ENCODE peak calls at places on chromosomes 12 and 14, in seven cellular contexts. V is PC-3; Z is A673; F is RPMI7951; B is naive B cell; S is activated CD4-positive, alpha-beta T cell treated with anti-CD3 and anti-CD28 coated beads, Interleukin-2, amount 50 U/mL, for 1 hour; O is caudate nucleus. M is an unnamed sample.
A peak's percentile ranks its signal among the peaks of the same experiment; 100 is the strongest.

GRCh38 chr14:104637546-104638003 is 33.0 kb upstream of the TMEM179 start:
- DNase-seq in S (no peak), B (no peak), V (peak; percentile 45), O (no peak), F (no peak), Z (no peak), M (no peak)

GRCh38 chr14:87111741-87112140 is 881.2 kb downstream of the GALC start:
- DNase-seq in S (no peak), O (no peak), B (no peak), F (no peak), Z (no peak), V (no peak), M (no peak)

GRCh38 chr12:92827836-92828431 is 101.2 kb downstream of the EEA1 start:
- DNase-seq in F (peak; percentile 37), O (no peak), B (peak; percentile 2), V (peak; percentile 72), S (peak; percentile 35), Z (peak; percentile 70), M (peak; percentile 82)

GRCh38 chr12:117084405-117085317 is 14.6 kb downstream of the TESC start:
- DNase-seq in V (no peak), B (no peak), S (no peak), O (no peak), F (no peak), Z (no peak), M (no peak)

GRCh38 chr12:6074979-6075585 is 49.4 kb downstream of the VWF start:
- DNase-seq in V (no peak), S (no peak), Z (no peak), O (no peak), F (peak; percentile 52), B (peak; percentile 16), M (no peak)

GRCh38 chr12:112381421-112381897 is 772 bp downstream of the HECTD4 start:
- DNase-seq in Z (peak; percentile 34), S (peak; percentile 7), O (no peak), B (peak; percentile 8), F (peak; percentile 24), V (peak; percentile 56), M (no peak)

GRCh38 chr12:131615316-131616053 is 95.4 kb upstream of the SFSWAP start:
- DNase-seq in B (no peak), Z (no peak), F (no peak), S (no peak), V (no peak), O (no peak), M (no peak)

GRCh38 chr14:68977741-68978549 is 1.2 kb downstream of the ACTN1 start:
- DNase-seq in F (peak; percentile 96), O (no peak), Z (peak; percentile 63), V (peak; percentile 95), S (peak; percentile 39), B (peak; percentile 5), M (peak; percentile 49)

GRCh38 chr12:97556201-97556824 is 93.7 kb downstream of the RMST start:
- DNase-seq in V (peak; percentile 84), S (no peak), Z (no peak), B (no peak), F (no peak), O (no peak), M (no peak)

GRCh38 chr12:128810182-128811127 is 13.3 kb downstream of the SLC15A4 start:
- DNase-seq in F (no peak), B (no peak), O (no peak), Z (peak; percentile 38), S (no peak), V (no peak), M (no peak)

GRCh38 chr12:104197264-104197663 is 18.3 kb upstream of the TXNRD1 start:
- DNase-seq in O (no peak), B (no peak), V (no peak), S (no peak), F (no peak), Z (no peak), M (no peak)

GRCh38 chr14:51157012-51157411 is 62.1 kb upstream of the TRIM9 start:
- DNase-seq in O (no peak), F (peak; percentile 42), V (peak; percentile 75), B (no peak), S (no peak), Z (peak; percentile 47), M (peak; percentile 69)

GRCh38 chr12:49507139-49507538 is 31.7 kb upstream of the KCNH3 start:
- DNase-seq in O (no peak), F (peak; percentile 56), S (no peak), V (peak; percentile 87), B (no peak), Z (peak; percentile 44), M (no peak)

GRCh38 chr12:108928695-108929094 is 48.8 kb downstream of the DAO start:
- DNase-seq in O (no peak), F (no peak), Z (no peak), S (no peak), B (no peak), V (no peak), M (no peak)

GRCh38 chr12:96136720-96137378 is 57.3 kb upstream of the ELK3 start:
- DNase-seq in V (peak; percentile 22), F (peak; percentile 50), B (no peak), O (no peak), S (no peak), Z (peak; percentile 9), M (no peak)

GRCh38 chr12:6336079-6336858 is 5.6 kb downstream of the TNFRSF1A start:
- DNase-seq in O (no peak), F (peak; percentile 98), B (no peak), V (peak; percentile 97), Z (peak; percentile 97), S (peak; percentile 26), M (peak; percentile 97)

GRCh38 chr14:105411985-105412767 is 7.5 kb upstream of the MTA1 start:
- DNase-seq in F (no peak), V (no peak), O (no peak), Z (no peak), S (no peak), B (no peak), M (no peak)

GRCh38 chr12:124302807-124303578 is 8.1 kb downstream of the RFLNA start:
- DNase-seq in O (no peak), V (no peak), Z (no peak), S (no peak), B (no peak), F (no peak), M (no peak)

GRCh38 chr12:118714051-118714460 is 267.3 kb upstream of the SRRM4 start:
- DNase-seq in B (no peak), Z (peak; percentile 66), S (no peak), V (peak; percentile 43), O (no peak), F (no peak), M (peak; percentile 78)